ENCODE peak calls at places on chromosome 19, in four cellular contexts. W is cardiac fibroblast, F is lower lobe of right lung, D is nephron progenitor cell. I is an unnamed sample.

GRCh38 chr19:43626838-43627237 is 7.4 kb upstream of the ZNF428 start:
- DNase-seq in F (no peak), D (no peak), W (no peak), I (no peak)

GRCh38 chr19:33390120-33390907 is 16.8 kb downstream of the CEBPG start:
- DNase-seq in W (peak), D (no peak), F (peak), I (no peak)

GRCh38 chr19:11410682-11411081 is 8.4 kb downstream of the RGL3 start:
- DNase-seq in D (no peak), F (no peak), W (no peak), I (no peak)

GRCh38 chr19:45637890-45638667 is 1.1 kb downstream of the EML2 start:
- DNase-seq in W (peak), D (no peak), F (no peak), I (no peak)

GRCh38 chr19:44738603-44739585 is 9.6 kb upstream of the BCL3 start:
- DNase-seq in D (no peak), F (no peak), W (no peak), I (no peak)

GRCh38 chr19:843180-843835 is 2.5 kb downstream of the PRTN3 start:
- DNase-seq in D (peak), W (no peak), F (peak), I (no peak)

GRCh38 chr19:41430907-41431306 is 3.7 kb upstream of the B3GNT8 start:
- DNase-seq in D (no peak), F (no peak), W (no peak), I (no peak)

GRCh38 chr19:51125421-51126075 is 842 bp downstream of the SIGLEC9 start:
- DNase-seq in F (no peak), W (no peak), D (no peak), I (no peak)

GRCh38 chr19:47186337-47187022 is 44.5 kb downstream of the BBC3 start:
- DNase-seq in F (no peak), D (no peak), W (no peak), I (no peak)

GRCh38 chr19:41366089-41366488 is 2.1 kb upstream of the B9D2 start:
- DNase-seq in W (no peak), D (no peak), F (no peak), I (no peak)

GRCh38 chr19:35516310-35516709 is 2.9 kb upstream of the DMKN start:
- DNase-seq in F (no peak), W (no peak), D (no peak), I (no peak)

GRCh38 chr19:35513231-35513974 is at the start of gene DMKN:
- DNase-seq in F (no peak), W (peak), D (no peak), I (no peak)

GRCh38 chr19:35512831-35513230 is 618 bp downstream of the DMKN start:
- DNase-seq in W (no peak), F (no peak), D (no peak), I (no peak)

GRCh38 chr19:35511337-35511736 is 2.1 kb downstream of the DMKN start:
- DNase-seq in W (no peak), D (no peak), F (no peak), I (no peak)

GRCh38 chr19:35513975-35514809 is 743 bp upstream of the DMKN start:
- DNase-seq in F (no peak), W (peak), D (peak), I (no peak)
- TF ChIP-seq CTCF in F (no peak), W (no peak), D (no peak), I (peak)

GRCh38 chr19:5515737-5516136 is 52.0 kb downstream of the TINCR start:
- DNase-seq in F (no peak), D (no peak), W (no peak), I (no peak)
- TF ChIP-seq CTCF in F (no peak), D (no peak), W (peak), I (peak)

DNA sequence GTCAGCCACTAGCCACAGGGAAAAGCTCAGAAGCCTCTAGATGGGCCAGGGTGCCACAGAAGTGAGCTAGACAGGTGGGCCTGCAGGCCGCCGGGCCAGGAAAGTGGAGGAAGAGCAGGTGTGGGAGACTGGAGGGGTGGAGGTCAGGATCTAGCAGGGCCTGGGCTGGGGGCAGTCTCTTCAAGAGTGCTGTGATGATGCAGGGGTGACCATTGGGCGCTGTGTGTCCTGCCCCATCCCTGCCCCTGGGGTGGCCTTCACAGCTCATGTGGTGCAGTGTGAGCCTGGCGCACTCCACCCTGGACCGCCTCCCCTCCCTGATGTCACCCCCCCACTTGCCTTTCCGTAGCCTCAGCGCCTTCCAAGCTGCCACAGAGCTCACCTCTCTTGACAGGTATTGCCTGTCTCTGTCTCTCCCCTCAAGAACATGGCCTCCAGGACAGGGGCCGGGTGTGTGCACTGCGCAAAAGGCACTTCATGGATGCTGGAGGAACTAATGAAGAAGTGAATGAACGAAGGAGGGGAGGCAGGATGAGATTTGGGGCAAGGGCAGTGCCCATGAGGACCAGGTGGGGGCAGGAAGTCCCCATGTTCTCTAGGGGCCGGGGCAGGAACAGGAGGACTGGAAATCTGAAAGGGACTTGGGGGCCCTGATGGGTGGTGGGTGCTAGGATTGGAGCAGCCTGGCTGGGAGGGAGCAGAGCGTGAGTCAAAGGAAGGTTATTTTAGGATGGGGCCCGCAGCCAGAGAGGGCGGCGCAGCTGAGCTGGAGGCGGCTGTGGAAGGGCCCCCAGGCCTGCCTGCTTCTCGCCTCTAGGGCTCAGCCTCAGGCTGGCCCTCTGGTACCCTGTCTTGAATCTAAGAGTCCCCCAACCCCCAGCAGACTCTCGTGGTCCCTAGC is 6.6 kb downstream of the SSBP4 start:
- DNase-seq in D (no peak), W (peak), F (no peak), I (no peak)
- TF ChIP-seq CTCF in D (no peak), W (peak), F (no peak), I (no peak)

DNA sequence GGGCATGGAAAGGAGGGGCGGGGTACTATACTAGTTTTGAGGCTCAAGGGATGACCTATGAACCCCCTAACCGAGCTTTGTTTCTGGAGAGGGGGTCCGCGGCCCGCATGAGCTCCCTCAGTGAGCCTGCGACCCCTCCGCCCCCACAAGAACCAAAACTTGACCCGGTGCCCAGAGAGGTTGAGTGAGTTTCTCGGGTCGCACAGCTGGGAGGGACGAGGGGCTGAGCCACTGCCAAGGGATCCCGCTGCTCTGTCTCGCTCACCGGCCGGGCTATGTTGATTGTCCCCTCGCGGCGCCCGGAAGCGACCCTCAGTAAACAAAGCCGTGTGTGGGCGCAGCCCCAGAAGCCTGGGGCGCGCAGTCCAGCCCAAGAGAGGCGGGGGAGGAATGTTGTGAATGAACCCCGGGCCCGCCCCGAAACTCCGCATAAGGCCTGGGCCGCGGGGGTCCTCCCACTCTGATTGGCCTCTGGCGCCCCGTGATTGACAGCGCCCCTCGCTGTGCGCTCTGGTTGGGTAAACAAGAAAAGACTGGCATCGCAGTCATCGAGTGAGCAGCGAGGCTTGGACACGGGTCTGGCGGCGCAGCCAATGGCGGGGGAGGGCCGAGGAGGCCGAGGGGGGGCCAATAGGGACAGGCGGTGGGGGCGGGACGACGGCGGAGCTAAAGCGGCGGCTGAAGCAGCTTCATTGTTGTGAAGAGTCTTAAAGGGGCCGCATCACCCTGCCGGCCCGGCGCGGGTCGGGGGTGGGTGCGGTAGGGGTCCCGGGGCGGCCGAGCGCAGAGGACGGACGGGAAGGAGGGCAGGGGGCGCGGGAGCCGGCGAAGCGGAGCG is at the start of gene ZSWIM4:
- DNase-seq in D (peak), F (peak), W (peak), I (peak)
- TF ChIP-seq CTCF in D (no peak), F (no peak), W (no peak), I (no peak)

GRCh38 chr19:8361921-8362793 is 1.8 kb upstream of the ANGPTL4 start:
- DNase-seq in F (peak), D (no peak), W (peak), I (no peak)

GRCh38 chr19:8366121-8366581 is 2.2 kb downstream of the ANGPTL4 start:
- DNase-seq in W (no peak), F (peak), D (no peak), I (no peak)

GRCh38 chr19:8367327-8368001 is 3.5 kb downstream of the ANGPTL4 start:
- DNase-seq in W (peak), D (peak), F (peak), I (no peak)

GRCh38 chr19:8366961-8367326 is 3.0 kb downstream of the ANGPTL4 start:
- DNase-seq in F (no peak), W (peak), D (no peak), I (no peak)

DNA sequence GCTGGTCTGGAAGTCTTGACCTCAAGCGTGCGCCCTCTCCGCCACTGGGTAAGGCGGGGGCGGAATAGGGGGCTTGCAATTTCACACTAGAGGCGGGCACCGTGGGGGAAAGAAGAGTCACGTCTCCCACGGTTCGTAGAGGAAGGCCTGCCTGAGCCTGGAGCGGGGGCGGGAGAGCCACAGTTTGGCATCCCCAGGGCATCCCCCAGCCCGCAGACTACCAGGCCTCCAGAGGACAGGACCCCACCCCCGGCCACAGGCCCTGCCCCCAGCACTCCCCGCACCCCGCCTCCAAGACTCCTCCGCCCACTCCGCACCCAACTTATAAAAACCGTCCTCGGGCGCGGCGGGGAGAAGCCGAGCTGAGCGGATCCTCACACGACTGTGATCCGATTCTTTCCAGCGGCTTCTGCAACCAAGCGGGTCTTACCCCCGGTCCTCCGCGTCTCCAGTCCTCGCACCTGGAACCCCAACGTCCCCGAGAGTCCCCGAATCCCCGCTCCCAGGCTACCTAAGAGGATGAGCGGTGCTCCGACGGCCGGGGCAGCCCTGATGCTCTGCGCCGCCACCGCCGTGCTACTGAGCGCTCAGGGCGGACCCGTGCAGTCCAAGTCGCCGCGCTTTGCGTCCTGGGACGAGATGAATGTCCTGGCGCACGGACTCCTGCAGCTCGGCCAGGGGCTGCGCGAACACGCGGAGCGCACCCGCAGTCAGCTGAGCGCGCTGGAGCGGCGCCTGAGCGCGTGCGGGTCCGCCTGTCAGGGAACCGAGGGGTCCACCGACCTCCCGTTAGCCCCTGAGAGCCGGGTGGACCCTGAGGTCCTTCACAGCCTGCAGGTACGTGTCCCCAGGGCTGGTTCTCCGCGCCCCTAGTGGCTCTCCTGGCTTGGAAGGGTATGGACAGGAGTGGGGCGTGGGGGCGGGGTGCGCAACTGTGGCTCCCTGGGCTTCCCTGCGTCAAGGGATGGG is at the start of gene ANGPTL4:
- DNase-seq in D (peak), W (peak), F (peak), I (peak)
- TF ChIP-seq CTCF in D (no peak), W (peak), F (no peak), I (peak)

GRCh38 chr19:48879025-48879572 is 6.9 kb downstream of the PPP1R15A start:
- DNase-seq in D (no peak), W (no peak), F (no peak), I (no peak)
- TF ChIP-seq CTCF in D (no peak), W (no peak), F (no peak), I (no peak)

GRCh38 chr19:8017808-8018207 is 12.4 kb upstream of the ELAVL1 start:
- DNase-seq in F (peak), W (no peak), D (no peak), I (no peak)
- TF ChIP-seq CTCF in F (no peak), W (no peak), D (no peak), I (peak)